ENCODE peak calls at places on chromosomes 13 and 19, in six cellular contexts. O is fibroblast of villous mesenchyme, M is A549, J is kidney epithelial cell, Y is dorsolateral prefrontal cortex, W is uterus. I is an unnamed sample.
A peak's percentile ranks its signal among the peaks of the same experiment; 100 is the strongest.

GRCh38 chr19:5990289-5990797 is 12.4 kb upstream of the RANBP3 start:
- DNase-seq in O (no peak), Y (no peak), W (no peak), M (peak; percentile 43), J (no peak), I (no peak)

GRCh38 chr19:58046856-58047255 is 12.2 kb upstream of the ZNF135 start:
- DNase-seq in O (no peak), W (no peak), Y (no peak), J (no peak), M (no peak), I (no peak)

GRCh38 chr19:49987159-49987698 is 26.3 kb upstream of the SIGLEC11 start:
- DNase-seq in J (peak; percentile 55), W (peak; percentile 84), Y (peak; percentile 49), O (peak; percentile 94), M (peak; percentile 89), I (peak; percentile 93)

GRCh38 chr19:38830039-38830733 is 1.4 kb downstream of the ECH1 start:
- DNase-seq in M (no peak), W (no peak), J (no peak), Y (no peak), O (peak; percentile 66), I (peak; percentile 47)

GRCh38 chr13:34627905-34628682 is 314.0 kb upstream of the NBEA start:
- DNase-seq in Y (no peak), O (peak; percentile 2), W (no peak), J (no peak), M (peak; percentile 78), I (no peak)

GRCh38 chr19:50670102-50670380 is 20.8 kb downstream of the C19orf81 start:
- DNase-seq in Y (no peak), W (no peak), M (no peak), J (no peak), O (no peak), I (no peak)

GRCh38 chr19:13207237-13208130 is 57.3 kb downstream of the IER2 start:
- DNase-seq in M (no peak), J (no peak), W (peak; percentile 49), Y (no peak), O (no peak), I (no peak)

GRCh38 chr19:47729799-47730520 is 15.4 kb upstream of the NOP53 start:
- DNase-seq in Y (peak; percentile 64), O (no peak), M (peak; percentile 93), J (no peak), W (peak; percentile 68), I (no peak)

GRCh38 chr13:34391071-34391470 is 551.0 kb upstream of the NBEA start:
- DNase-seq in M (peak; percentile 10), J (peak; percentile 35), O (peak; percentile 77), W (no peak), Y (no peak), I (peak; percentile 52)

GRCh38 chr19:27966390-27966816 is 1246.5 kb downstream of the UQCRFS1 start:
- DNase-seq in Y (no peak), O (peak; percentile 8), M (peak; percentile 31), W (no peak), J (no peak), I (peak; percentile 52)

GRCh38 chr13:70249332-70250064 is 141.2 kb upstream of the KLHL1 start:
- DNase-seq in Y (no peak), M (peak; percentile 55), W (no peak), O (no peak), J (peak; percentile 84), I (peak; percentile 78)

GRCh38 chr13:105213512-105213911 is 1322.0 kb downstream of the EFNB2 start:
- DNase-seq in W (no peak), M (no peak), J (no peak), O (no peak), Y (no peak), I (no peak)

GRCh38 chr19:5070390-5070789 is 101.5 kb downstream of the KDM4B start:
- DNase-seq in W (no peak), O (no peak), Y (no peak), J (no peak), M (no peak), I (no peak)

GRCh38 chr19:42655748-42656147 is 61.0 kb upstream of the CEACAM8 start:
- DNase-seq in J (no peak), W (no peak), M (no peak), Y (no peak), O (no peak), I (no peak)

GRCh38 chr13:47017476-47017875 is 120.6 kb upstream of the HTR2A start:
- DNase-seq in W (no peak), M (no peak), O (no peak), J (no peak), Y (no peak), I (peak; percentile 31)

GRCh38 chr19:3699071-3699740 is 1.1 kb downstream of the PIP5K1C start:
- DNase-seq in M (no peak), J (no peak), Y (peak; percentile 69), W (peak; percentile 46), O (peak; percentile 66), I (peak; percentile 42)

GRCh38 chr19:397941-398706 is 10.8 kb downstream of the C2CD4C start:
- DNase-seq in W (no peak), Y (no peak), O (no peak), J (no peak), M (no peak), I (no peak)

GRCh38 chr13:112840472-112841302 is 128.3 kb upstream of the MCF2L start:
- DNase-seq in J (no peak), W (no peak), M (no peak), O (no peak), Y (no peak), I (no peak)

GRCh38 chr19:8034178-8034525 is 18.4 kb upstream of the CCL25 start:
- DNase-seq in O (no peak), J (no peak), Y (no peak), M (no peak), W (no peak), I (no peak)

GRCh38 chr13:59409211-59409610 is 754.5 kb downstream of the DIAPH3 start:
- DNase-seq in J (no peak), W (peak; percentile 16), O (peak; percentile 3), Y (no peak), M (no peak), I (peak; percentile 65)

GRCh38 chr19:13132471-13133166 is 14.6 kb downstream of the NACC1 start:
- DNase-seq in O (no peak), W (no peak), J (no peak), M (no peak), Y (no peak), I (peak; percentile 48)

GRCh38 chr13:69970521-69970920 is 137.1 kb upstream of the ATXN8OS start:
- DNase-seq in W (no peak), J (peak; percentile 4), M (peak; percentile 0), Y (no peak), O (no peak), I (no peak)

DNA sequence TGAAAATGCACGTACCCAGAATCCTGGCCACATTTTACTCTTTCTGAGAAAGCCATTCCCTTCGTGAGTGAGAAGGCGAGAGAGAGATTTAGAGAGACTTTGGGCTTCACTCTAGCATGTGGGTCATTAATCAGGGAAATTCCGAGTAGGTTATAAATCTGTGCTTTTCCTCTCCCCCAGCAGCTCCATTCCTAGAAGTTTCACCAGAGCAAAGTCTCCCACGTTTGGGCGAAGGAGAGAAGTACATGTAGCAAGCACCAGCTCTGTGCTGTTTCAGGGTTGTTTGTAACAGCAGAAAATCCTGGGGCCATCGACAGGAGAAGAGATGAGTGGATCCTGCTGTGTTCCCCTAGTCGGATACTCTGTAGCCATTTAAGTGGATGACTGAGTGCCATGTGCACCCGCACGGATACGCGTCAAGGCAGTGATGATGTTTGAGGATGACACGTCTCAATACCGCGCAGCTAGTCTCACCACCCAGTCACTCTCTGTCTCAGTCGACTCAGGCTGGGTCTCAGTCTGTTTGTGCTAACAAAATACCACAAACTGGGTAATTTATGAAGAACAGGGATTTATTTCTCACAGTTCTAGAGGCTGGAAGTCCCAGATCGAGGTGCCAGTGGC is 131.9 kb upstream of the PEG3 start:
- DNase-seq in Y (no peak), W (peak; percentile 35), O (no peak), J (no peak), M (no peak), I (no peak)
- H3K4me3 ChIP-seq in Y (no peak overlapping the region), W (no peak overlapping the region), O (no peak overlapping the region), J (no peak overlapping the region), M (no peak overlapping the region), I (no peak overlapping the region)

GRCh38 chr13:26184791-26185250 is 37.3 kb downstream of the RNF6 start:
- DNase-seq in O (peak; percentile 76), J (peak; percentile 14), W (peak; percentile 62), M (peak; percentile 68), Y (peak; percentile 49), I (peak; percentile 89)

GRCh38 chr13:26186995-26187394 is 35.1 kb downstream of the RNF6 start:
- DNase-seq in O (no peak), M (no peak), J (no peak), Y (no peak), W (no peak), I (no peak)

GRCh38 chr13:26186141-26186870 is 35.8 kb downstream of the RNF6 start:
- DNase-seq in W (peak; percentile 86), O (peak; percentile 89), M (peak; percentile 94), J (peak; percentile 58), Y (peak; percentile 84), I (peak; percentile 96)

GRCh38 chr13:26183416-26183815 is 38.7 kb downstream of the RNF6 start:
- DNase-seq in W (no peak), J (no peak), Y (no peak), M (no peak), O (no peak), I (no peak)

GRCh38 chr13:26185720-26186119 is 36.4 kb downstream of the RNF6 start:
- DNase-seq in W (no peak), M (no peak), J (no peak), O (no peak), Y (no peak), I (no peak)
- H3K4me3 ChIP-seq in W (peak overlapping the region; percentile 67), M (peak overlapping the region; percentile 48), J (peak overlapping the region; percentile 61), O (peak overlapping the region; percentile 66), Y (peak overlapping the region; percentile 74), I (peak overlapping the region; percentile 80)

GRCh38 chr13:110262944-110263343 is 44.0 kb downstream of the COL4A1 start:
- DNase-seq in M (no peak), O (no peak), J (no peak), Y (no peak), W (no peak), I (no peak)
- H3K4me3 ChIP-seq in M (no peak overlapping the region), O (peak overlapping the region; percentile 7), J (no peak overlapping the region), Y (no peak overlapping the region), W (no peak overlapping the region), I (no peak overlapping the region)

GRCh38 chr13:21077360-21078353 is 16.3 kb upstream of the LATS2 start:
- DNase-seq in J (no peak), M (no peak), Y (no peak), W (no peak), O (no peak), I (no peak)

GRCh38 chr13:21075303-21076264 is 14.2 kb upstream of the LATS2 start:
- DNase-seq in Y (no peak), J (no peak), W (peak; percentile 41), M (no peak), O (peak; percentile 33), I (peak; percentile 52)

GRCh38 chr13:21074601-21075302 is 13.4 kb upstream of the LATS2 start:
- DNase-seq in O (no peak), M (no peak), Y (no peak), W (peak; percentile 55), J (no peak), I (no peak)

GRCh38 chr13:21078501-21078900 is 17.1 kb upstream of the LATS2 start:
- DNase-seq in O (peak; percentile 57), W (no peak), Y (no peak), J (no peak), M (no peak), I (no peak)

DNA sequence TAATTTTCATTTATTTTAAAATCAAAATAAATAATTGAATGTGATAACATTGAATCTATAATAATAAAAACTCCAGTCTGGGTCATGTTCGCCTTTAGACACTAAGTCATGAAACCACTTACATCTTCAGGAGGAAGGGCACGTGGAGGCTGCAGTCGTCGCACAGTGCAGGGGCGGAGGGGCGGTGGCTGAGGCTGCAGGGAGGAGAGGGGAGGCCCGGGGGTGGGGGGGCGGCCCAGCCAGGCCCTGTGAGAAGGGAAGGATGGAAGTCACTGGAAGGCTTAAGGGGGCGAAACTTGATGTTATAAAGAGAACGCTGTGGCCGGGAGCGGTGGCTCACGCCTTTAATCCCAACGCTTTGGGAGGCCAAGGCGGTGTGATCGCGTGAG is 14.9 kb upstream of the LATS2 start:
- DNase-seq in W (no peak), Y (no peak), M (no peak), J (no peak), O (no peak), I (peak; percentile 11)
- H3K4me3 ChIP-seq in W (peak overlapping the region; percentile 37), Y (peak overlapping the region; percentile 57), M (peak overlapping the region; percentile 19), J (peak overlapping the region; percentile 28), O (no peak overlapping the region), I (peak overlapping the region; percentile 41)